ENCODE peak calls at places on chromosome 22, in seven cellular contexts. Q is tibial nerve; C is sigmoid colon; Z is stimulated activated CD4-positive, alpha-beta T cell treated with anti-CD3 and anti-CD28 coated beads, Interleukin-1b, Interleukin-23, amount 100 ng/mL, for 1 hour; R is T-helper 2 cell; U is neural progenitor cell; G is bronchial epithelial cell. P is an unnamed sample.

GRCh38 chr22:35191412-35191811 is 65.9 kb upstream of the HMGXB4 start:
- DNase-seq in Q (no peak), C (no peak), Z (no peak), R (no peak), U (no peak), G (peak; percentile 38), P (peak; percentile 27)

GRCh38 chr22:22810018-22810427 is 77.6 kb upstream of the IGLL5 start:
- DNase-seq in Q (peak; percentile 15), C (no peak), Z (peak; percentile 68), R (peak; percentile 60), U (peak; percentile 82), G (no peak), P (no peak)

GRCh38 chr22:50303848-50304527 is 3.5 kb downstream of the PLXNB2 start:
- DNase-seq in Q (no peak), C (peak; percentile 88), Z (no peak), R (no peak), U (peak; percentile 33), G (peak; percentile 37), P (no peak)

GRCh38 chr22:44329179-44329796 is 16.5 kb upstream of the SHISAL1 start:
- DNase-seq in Q (no peak), C (peak; percentile 64), Z (no peak), R (no peak), U (no peak), G (peak; percentile 39), P (no peak)

GRCh38 chr22:26781591-26781990 is 124.2 kb downstream of the MIAT start:
- DNase-seq in Q (no peak), C (no peak), Z (no peak), R (no peak), U (peak; percentile 57), G (no peak), P (no peak)

GRCh38 chr22:44192098-44192810 is 11.5 kb downstream of the PARVG start:
- DNase-seq in Q (no peak), C (peak; percentile 46), Z (no peak), R (peak; percentile 31), U (peak; percentile 50), G (no peak), P (peak; percentile 3)

GRCh38 chr22:45211848-45212247 is 28.8 kb downstream of the KIAA0930 start:
- DNase-seq in Q (no peak), C (no peak), Z (no peak), R (no peak), U (no peak), G (no peak), P (no peak)

GRCh38 chr22:49603016-49603415 is 224.7 kb downstream of the BRD1 start:
- DNase-seq in Q (no peak), C (no peak), Z (no peak), R (no peak), U (no peak), G (no peak), P (no peak)

GRCh38 chr22:19576460-19577421 is 52.5 kb upstream of the CLDN5 start:
- DNase-seq in Q (no peak), C (peak; percentile 63), Z (no peak), R (no peak), U (peak; percentile 27), G (peak; percentile 84), P (no peak)

GRCh38 chr22:49724893-49725489 is 102.7 kb downstream of the BRD1 start:
- DNase-seq in Q (peak; percentile 43), C (no peak), Z (peak; percentile 37), R (peak; percentile 42), U (peak; percentile 90), G (no peak), P (peak; percentile 8)

GRCh38 chr22:45273452-45274075 is 11.2 kb upstream of the UPK3A start:
- DNase-seq in Q (no peak), C (no peak), Z (no peak), R (no peak), U (no peak), G (no peak), P (no peak)

GRCh38 chr22:25067851-25068421 is 115.4 kb downstream of the KIAA1671 start:
- DNase-seq in Q (no peak), C (no peak), Z (peak; percentile 69), R (peak; percentile 75), U (no peak), G (no peak), P (no peak)

GRCh38 chr22:24208012-24208749 is 26.9 kb downstream of the SUSD2 start:
- DNase-seq in Q (peak; percentile 80), C (peak; percentile 86), Z (no peak), R (no peak), U (no peak), G (peak; percentile 99), P (peak; percentile 79)

GRCh38 chr22:22520020-22520656 is at the start of gene ZNF280A:
- DNase-seq in Q (peak; percentile 42), C (no peak), Z (no peak), R (no peak), U (peak; percentile 47), G (no peak), P (no peak)

GRCh38 chr22:24962094-24962493 is 9.6 kb downstream of the KIAA1671 start:
- DNase-seq in Q (no peak), C (no peak), Z (no peak), R (no peak), U (no peak), G (no peak), P (no peak)

GRCh38 chr22:46935506-46936377 is 173.3 kb downstream of the TBC1D22A start:
- DNase-seq in Q (no peak), C (no peak), Z (no peak), R (no peak), U (no peak), G (no peak), P (no peak)

GRCh38 chr22:34160117-34160758 is 240.0 kb upstream of the LARGE1 start:
- DNase-seq in Q (no peak), C (no peak), Z (no peak), R (no peak), U (peak; percentile 62), G (no peak), P (no peak)

GRCh38 chr22:21447694-21448402 is 19.3 kb upstream of the TMEM191C start:
- DNase-seq in Q (no peak), C (peak; percentile 61), Z (no peak), R (no peak), U (peak; percentile 4), G (no peak), P (no peak)

GRCh38 chr22:39723899-39724351 is 153.4 kb downstream of the CACNA1I start:
- DNase-seq in Q (no peak), C (no peak), Z (no peak), R (no peak), U (no peak), G (peak; percentile 41), P (peak; percentile 25)

GRCh38 chr22:40939202-40939601 is 12.0 kb upstream of the RBX1 start:
- DNase-seq in Q (no peak), C (no peak), Z (no peak), R (no peak), U (no peak), G (peak; percentile 22), P (no peak)

GRCh38 chr22:32542332-32543019 is 67.9 kb downstream of the FBXO7 start:
- DNase-seq in Q (peak; percentile 40), C (peak; percentile 91), Z (no peak), R (no peak), U (no peak), G (no peak), P (no peak)

GRCh38 chr22:49298834-49299750 is 528.6 kb downstream of the BRD1 start:
- DNase-seq in Q (no peak), C (no peak), Z (no peak), R (no peak), U (no peak), G (no peak), P (no peak)

GRCh38 chr22:42608481-42609361 is 6.0 kb downstream of the POLDIP3 start:
- DNase-seq in Q (no peak), C (no peak), Z (no peak), R (no peak), U (peak; percentile 31), G (peak; percentile 39), P (no peak)

GRCh38 chr22:25525376-25525775 is 39.1 kb upstream of the GRK3 start:
- DNase-seq in Q (no peak), C (no peak), Z (no peak), R (no peak), U (no peak), G (no peak), P (no peak)

GRCh38 chr22:17779286-17780115 is 5.2 kb upstream of the BID start:
- DNase-seq in Q (no peak), C (no peak), Z (no peak), R (no peak), U (no peak), G (no peak), P (no peak)

GRCh38 chr22:27726726-27727449 is 74.7 kb downstream of the MN1 start:
- DNase-seq in Q (no peak), C (peak; percentile 75), Z (no peak), R (no peak), U (no peak), G (peak; percentile 74), P (peak; percentile 59)

GRCh38 chr22:35782504-35782903 is 64.8 kb downstream of the APOL5 start:
- DNase-seq in Q (no peak), C (no peak), Z (no peak), R (no peak), U (no peak), G (no peak), P (no peak)

GRCh38 chr22:38214248-38215056 is 12.7 kb downstream of the MAFF start:
- DNase-seq in Q (no peak), C (peak; percentile 83), Z (peak; percentile 49), R (peak; percentile 70), U (peak; percentile 88), G (peak; percentile 43), P (no peak)

GRCh38 chr22:21624120-21624879 is 5.5 kb downstream of the YDJC start:
- DNase-seq in Q (no peak), C (no peak), Z (no peak), R (peak; percentile 27), U (peak; percentile 76), G (no peak), P (no peak)

GRCh38 chr22:47210112-47210657 is 447.7 kb downstream of the TBC1D22A start:
- DNase-seq in Q (no peak), C (no peak), Z (no peak), R (no peak), U (no peak), G (no peak), P (no peak)

GRCh38 chr22:20906387-20906767 is 10.8 kb upstream of the CRKL start:
- DNase-seq in Q (no peak), C (no peak), Z (no peak), R (no peak), U (no peak), G (no peak), P (no peak)

GRCh38 chr22:45744442-45744841 is 72.8 kb downstream of the ATXN10 start:
- DNase-seq in Q (no peak), C (no peak), Z (no peak), R (no peak), U (no peak), G (no peak), P (no peak)

GRCh38 chr22:49087163-49087562 is 740.5 kb downstream of the BRD1 start:
- DNase-seq in Q (no peak), C (peak; percentile 37), Z (no peak), R (no peak), U (no peak), G (no peak), P (no peak)